ENCODE peak calls at places on chromosomes 2 and 18, in eight cellular contexts. M is NCI-H2171; I is activated naive CD8-positive, alpha-beta T cell treated with anti-CD3 and anti-CD28 coated beads, Interleukin-2, amount 50 U/mL, for 24 hours; L is central memory CD8-positive, alpha-beta T cell; A is ACHN; O is DMS79 treated with DMSO at 0.1 percent for 48 hours; J is fibroblast of lung; P is tibial artery. C is an unnamed sample.

GRCh38 chr2:27798948-27799645 is 27.6 kb downstream of the MRPL33 start:
- DNase-seq in M (no peak), I (no peak), L (no peak), A (peak; percentile 100), O (no peak), J (peak; percentile 99), P (peak; percentile 58), C (no peak)

GRCh38 chr2:37415128-37415817 is 70.8 kb downstream of the QPCT start:
- DNase-seq in M (no peak), I (no peak), L (no peak), A (peak; percentile 28), O (peak; percentile 17), J (peak; percentile 66), P (no peak), C (no peak)

GRCh38 chr18:79905389-79905911 is 46.0 kb downstream of the SLC66A2 start:
- DNase-seq in M (no peak), I (no peak), L (no peak), A (no peak), O (no peak), J (peak; percentile 15), P (peak; percentile 12), C (no peak)

GRCh38 chr18:36534154-36534688 is 236.7 kb downstream of the FHOD3 start:
- DNase-seq in M (peak; percentile 16), I (no peak), L (no peak), A (no peak), O (no peak), J (no peak), P (no peak), C (no peak)

GRCh38 chr2:54396107-54396506 is 60.0 kb upstream of the SPTBN1 start:
- DNase-seq in M (no peak), I (no peak), L (no peak), A (no peak), O (no peak), J (peak; percentile 64), P (no peak), C (no peak)

GRCh38 chr2:220871909-220872308 is 700.2 kb downstream of the EPHA4 start:
- DNase-seq in M (no peak), I (no peak), L (no peak), A (no peak), O (no peak), J (no peak), P (no peak), C (no peak)

GRCh38 chr2:186641807-186642321 is 52.0 kb upstream of the FAM171B start:
- DNase-seq in M (peak; percentile 18), I (peak; percentile 8), L (no peak), A (peak; percentile 74), O (peak; percentile 13), J (peak; percentile 78), P (no peak), C (peak; percentile 65)

GRCh38 chr2:107584577-107584976 is 242.1 kb upstream of the RGPD4 start:
- DNase-seq in M (no peak), I (no peak), L (no peak), A (no peak), O (no peak), J (no peak), P (no peak), C (no peak)

GRCh38 chr2:235230809-235231601 is 262.8 kb upstream of the AGAP1 start:
- DNase-seq in M (peak; percentile 9), I (no peak), L (no peak), A (no peak), O (peak; percentile 67), J (peak; percentile 55), P (no peak), C (no peak)

GRCh38 chr2:239827511-239827865 is 197.7 kb downstream of the NDUFA10 start:
- DNase-seq in M (no peak), I (no peak), L (no peak), A (no peak), O (no peak), J (no peak), P (no peak), C (no peak)

GRCh38 chr2:10272464-10272863 is 30.2 kb upstream of the HPCAL1 start:
- DNase-seq in M (no peak), I (no peak), L (no peak), A (no peak), O (no peak), J (no peak), P (no peak), C (no peak)

GRCh38 chr2:240918258-240919091 is 12.3 kb downstream of the CROCC2 start:
- DNase-seq in M (no peak), I (no peak), L (no peak), A (no peak), O (no peak), J (no peak), P (no peak), C (no peak)

GRCh38 chr2:18153741-18154140 is 275.3 kb downstream of the KCNS3 start:
- DNase-seq in M (no peak), I (no peak), L (no peak), A (no peak), O (no peak), J (no peak), P (no peak), C (no peak)

GRCh38 chr2:23645181-23645808 is 260.3 kb downstream of the KLHL29 start:
- DNase-seq in M (peak; percentile 65), I (no peak), L (no peak), A (no peak), O (no peak), J (no peak), P (no peak), C (no peak)